ENCODE peak calls at places on chromosomes 16 and 17, in five cellular contexts. P, V, Y, C and B are unnamed samples.

GRCh38 chr17:2390199-2390880 is 10.5 kb downstream of the MNT start:
- DNase-seq in Y (no peak), V (no peak), P (no peak), C (no peak), B (no peak)

GRCh38 chr17:15422392-15422957 is 44.9 kb downstream of the CDRT4 start:
- DNase-seq in C (peak; percentile 68), V (no peak), P (no peak), Y (no peak), B (no peak)

GRCh38 chr16:49849709-49850108 is 6.2 kb downstream of the ZNF423 start:
- DNase-seq in P (no peak), V (no peak), Y (no peak), C (no peak), B (no peak)

GRCh38 chr17:7557825-7558543 is 566 bp upstream of the TNFSF13 start:
- DNase-seq in V (no peak), C (peak; percentile 90), P (no peak), Y (peak; percentile 51), B (no peak)

GRCh38 chr17:76296186-76296585 is 11.9 kb downstream of the QRICH2 start:
- DNase-seq in Y (no peak), P (no peak), V (no peak), C (no peak), B (no peak)

GRCh38 chr16:53504161-53504663 is 1.2 kb upstream of the AKTIP start:
- DNase-seq in Y (peak; percentile 45), P (peak; percentile 18), C (peak; percentile 31), V (no peak), B (peak; percentile 52)

GRCh38 chr16:89170346-89171215 is 967 bp upstream of the CDH15 start:
- DNase-seq in C (peak; percentile 49), V (no peak), Y (peak; percentile 41), P (no peak), B (peak; percentile 47)

GRCh38 chr17:28997811-28998210 is 8.0 kb downstream of the SEZ6 start:
- DNase-seq in C (no peak), V (no peak), Y (no peak), P (no peak), B (no peak)

GRCh38 chr17:4833941-4834501 is 881 bp downstream of the MINK1 start:
- DNase-seq in P (no peak), Y (peak; percentile 14), V (no peak), C (peak; percentile 45), B (peak; percentile 34)

GRCh38 chr17:50426814-50427787 is 1.1 kb downstream of the ACSF2 start:
- DNase-seq in C (peak; percentile 57), P (no peak), Y (peak; percentile 14), V (peak; percentile 55), B (peak; percentile 52)

GRCh38 chr17:55845385-55845784 is 94.5 kb downstream of the PCTP start:
- DNase-seq in C (peak; percentile 72), Y (peak; percentile 41), P (peak; percentile 1), V (no peak), B (peak; percentile 50)

GRCh38 chr16:88373211-88373610 is 9.5 kb upstream of the ZNF469 start:
- DNase-seq in V (no peak), P (no peak), C (no peak), Y (no peak), B (no peak)

GRCh38 chr16:86651013-86651627 is 72.8 kb downstream of the FOXL1 start:
- DNase-seq in Y (no peak), V (no peak), C (no peak), P (no peak), B (no peak)